ENCODE peak calls at places on chromosomes 3 and 15, in four cellular contexts. Z is activated CD8-positive, alpha-beta T cell treated with anti-CD3 and anti-CD28 coated beads, Interleukin-2, amount 10 ng/mL, durations not matched to agents 7 days and 5 days; H is MG63; X is GM06990. S is an unnamed sample.
A peak's percentile ranks its signal among the peaks of the same experiment; 100 is the strongest.

GRCh38 chr15:62334581-62334980 is 169.5 kb upstream of the C2CD4B start:
- DNase-seq in Z (no peak), H (no peak), X (no peak), S (no peak)

GRCh38 chr15:64334530-64334929 is 21.4 kb downstream of the CSNK1G1 start:
- DNase-seq in Z (peak; percentile 31), H (no peak), X (no peak), S (no peak)

GRCh38 chr3:194880940-194881925 is 195.6 kb downstream of the FAM43A start:
- DNase-seq in Z (no peak), H (no peak), X (no peak), S (no peak)

GRCh38 chr3:40377822-40378221 is 9.2 kb upstream of the ENTPD3 start:
- DNase-seq in Z (no peak), H (no peak), X (no peak), S (no peak)

GRCh38 chr15:68309024-68309423 is 31.5 kb downstream of the FEM1B start:
- DNase-seq in Z (no peak), H (no peak), X (no peak), S (no peak)

GRCh38 chr3:70531063-70531657 is 218.7 kb upstream of the MDFIC2 start:
- DNase-seq in Z (no peak), H (no peak), X (no peak), S (no peak)

GRCh38 chr15:73907018-73907394 is 19.3 kb upstream of the LOXL1 start:
- DNase-seq in Z (no peak), H (no peak), X (no peak), S (no peak)

GRCh38 chr15:57552678-57553334 is 38.9 kb upstream of the MYZAP start:
- DNase-seq in Z (no peak), H (no peak), X (no peak), S (no peak)

GRCh38 chr3:170689218-170689874 is 103.5 kb upstream of the SLC7A14 start:
- DNase-seq in Z (no peak), H (peak; percentile 93), X (no peak), S (no peak)

GRCh38 chr15:40379853-40380252 is 2.7 kb upstream of the KNSTRN start:
- DNase-seq in Z (no peak), H (peak; percentile 91), X (no peak), S (no peak)

GRCh38 chr3:174198199-174198598 is 660.9 kb upstream of the NAALADL2 start:
- DNase-seq in Z (no peak), H (no peak), X (no peak), S (no peak)

GRCh38 chr15:101198820-101199219 is 53.0 kb downstream of the CHSY1 start:
- DNase-seq in Z (no peak), H (no peak), X (no peak), S (no peak)

GRCh38 chr3:66583646-66584045 is 82.8 kb upstream of the LRIG1 start:
- DNase-seq in Z (no peak), H (no peak), X (no peak), S (no peak)

GRCh38 chr3:187063286-187064081 is 75.8 kb downstream of the RPL39L start:
- DNase-seq in Z (no peak), H (no peak), X (no peak), S (no peak)

GRCh38 chr15:64351265-64351664 is 4.7 kb downstream of the CSNK1G1 start:
- DNase-seq in Z (no peak), H (no peak), X (no peak), S (no peak)

GRCh38 chr3:192409838-192410683 is 317.3 kb downstream of the FGF12 start:
- DNase-seq in Z (no peak), H (no peak), X (no peak), S (peak; percentile 37)

GRCh38 chr15:62306851-62307504 is 141.9 kb upstream of the C2CD4B start:
- DNase-seq in Z (no peak), H (peak; percentile 60), X (no peak), S (peak; percentile 15)

GRCh38 chr3:45218578-45219390 is 7.3 kb downstream of the TMEM158 start:
- DNase-seq in Z (no peak), H (peak; percentile 83), X (no peak), S (no peak)

GRCh38 chr3:113660901-113661300 is 35.5 kb downstream of the USF3 start:
- DNase-seq in Z (no peak), H (peak; percentile 85), X (no peak), S (peak; percentile 81)

GRCh38 chr3:155019576-155019975 is 60.5 kb upstream of the MME start:
- DNase-seq in Z (no peak), H (peak; percentile 4), X (no peak), S (no peak)

GRCh38 chr3:16417945-16418739 is 95.4 kb downstream of the RFTN1 start:
- DNase-seq in Z (no peak), H (no peak), X (no peak), S (no peak)

GRCh38 chr3:34405159-34405558 is 606.7 kb downstream of the PDCD6IP start:
- DNase-seq in Z (no peak), H (no peak), X (no peak), S (no peak)

GRCh38 chr3:16720367-16720766 is 115.1 kb upstream of the DAZL start:
- DNase-seq in Z (no peak), H (no peak), X (no peak), S (no peak)

GRCh38 chr3:196965112-196965803 is 3.4 kb downstream of the PIGZ start:
- DNase-seq in Z (peak; percentile 9), H (no peak), X (no peak), S (no peak)

GRCh38 chr3:127150915-127151564 is 41.9 kb upstream of the PRR23E start:
- DNase-seq in Z (no peak), H (no peak), X (no peak), S (no peak)

GRCh38 chr15:92880796-92881569 is 19.1 kb upstream of the CHD2 start:
- DNase-seq in Z (no peak), H (no peak), X (no peak), S (no peak)

GRCh38 chr15:38945551-38946298 is 381.1 kb upstream of the RASGRP1 start:
- DNase-seq in Z (no peak), H (no peak), X (no peak), S (no peak)

GRCh38 chr3:169264711-169265110 is 398.8 kb downstream of the MECOM start:
- DNase-seq in Z (no peak), H (peak; percentile 84), X (no peak), S (no peak)

GRCh38 chr3:31275038-31275562 is 257.6 kb upstream of the STT3B start:
- DNase-seq in Z (no peak), H (no peak), X (no peak), S (no peak)

GRCh38 chr15:90268415-90268814 is 2.9 kb downstream of the NGRN start:
- DNase-seq in Z (no peak), H (no peak), X (no peak), S (no peak)

GRCh38 chr3:119318871-119319270 is 24.7 kb downstream of the ARHGAP31 start:
- DNase-seq in Z (no peak), H (no peak), X (no peak), S (no peak)

GRCh38 chr15:40968290-40969085 is 15.2 kb downstream of the CHAC1 start:
- DNase-seq in Z (no peak), H (no peak), X (no peak), S (no peak)

GRCh38 chr15:66189291-66189690 is 64.3 kb downstream of the MEGF11 start:
- DNase-seq in Z (no peak), H (no peak), X (no peak), S (no peak)

S was measured in C1 segment of cervical spinal cord.